ENCODE peak calls at places on chromosomes 11 and 22, in four cellular contexts. E is endothelial cell of umbilical vein; K is astrocyte; C is CD8-positive, alpha-beta memory T cell. H is an unnamed sample.

GRCh38 chr22:42066133-42066761 is 4.4 kb downstream of the NAGA start:
- DNase-seq in C (no peak), E (no peak), K (no peak), H (no peak)

GRCh38 chr11:128687321-128687720 is 6.6 kb upstream of the FLI1 start:
- DNase-seq in E (peak; percentile 19), K (no peak), C (no peak), H (no peak)

GRCh38 chr11:86636275-86636674 is 36.1 kb downstream of the ME3 start:
- DNase-seq in E (no peak), K (no peak), C (no peak), H (no peak)

GRCh38 chr11:11039249-11039965 is 181.6 kb upstream of the ZBED5 start:
- DNase-seq in K (no peak), C (no peak), E (no peak), H (no peak)

GRCh38 chr22:41234815-41235687 is 5.7 kb downstream of the CHADL start:
- DNase-seq in K (no peak), E (no peak), C (no peak), H (no peak)

GRCh38 chr22:22087854-22088657 is 105.5 kb upstream of the TOP3B start:
- DNase-seq in C (no peak), K (no peak), E (no peak), H (no peak)

GRCh38 chr22:41834005-41834975 is 1.4 kb downstream of the SREBF2 start:
- DNase-seq in K (no peak), C (no peak), E (peak; percentile 15), H (no peak)

GRCh38 chr11:63573881-63574855 is 11.0 kb upstream of the PLAAT2 start:
- DNase-seq in K (peak; percentile 55), E (peak; percentile 32), C (peak; percentile 6), H (no peak)

GRCh38 chr11:96278039-96278897 is 64.7 kb downstream of the MAML2 start:
- DNase-seq in C (no peak), K (peak; percentile 76), E (no peak), H (no peak)

GRCh38 chr11:1234054-1234720 is 11.3 kb downstream of the MUC5B start:
- DNase-seq in E (no peak), C (no peak), K (no peak), H (no peak)

GRCh38 chr11:45964911-45965389 is 42.5 kb downstream of the LARGE2 start:
- DNase-seq in K (peak; percentile 49), E (peak; percentile 86), C (peak; percentile 46), H (peak; percentile 69)

GRCh38 chr11:74162688-74163467 is 7.9 kb downstream of the C2CD3 start:
- DNase-seq in E (no peak), C (no peak), K (no peak), H (no peak)

GRCh38 chr11:8709002-8709672 is 26.5 kb downstream of the RPL27A start:
- DNase-seq in E (no peak), C (no peak), K (peak; percentile 98), H (no peak)

GRCh38 chr11:45915446-45915845 is 2.2 kb downstream of the PEX16 start:
- DNase-seq in E (no peak), K (no peak), C (no peak), H (no peak)

GRCh38 chr22:17931400-17931825 is 92.9 kb downstream of the MICAL3 start:
- DNase-seq in E (no peak), C (no peak), K (no peak), H (no peak)

GRCh38 chr22:29055192-29055830 is 6.3 kb downstream of the C22orf31 start:
- DNase-seq in C (no peak), K (no peak), E (no peak), H (no peak)

GRCh38 chr11:15843309-15843857 is 513.0 kb downstream of the SOX6 start:
- DNase-seq in E (peak; percentile 64), K (peak; percentile 60), C (no peak), H (no peak)

GRCh38 chr11:77779935-77780334 is 40.6 kb downstream of the RSF1 start:
- DNase-seq in K (peak; percentile 29), C (no peak), E (peak; percentile 30), H (no peak)

GRCh38 chr22:29003975-29004646 is 57.5 kb downstream of the C22orf31 start:
- DNase-seq in K (no peak), E (no peak), C (no peak), H (no peak)

GRCh38 chr11:83571301-83571700 is 285.1 kb upstream of the CCDC90B start:
- DNase-seq in K (peak; percentile 50), C (no peak), E (no peak), H (no peak)
- H3K27ac ChIP-seq in K (no peak overlapping the region), C (no peak overlapping the region), E (no peak overlapping the region), H (no peak overlapping the region)

DNA sequence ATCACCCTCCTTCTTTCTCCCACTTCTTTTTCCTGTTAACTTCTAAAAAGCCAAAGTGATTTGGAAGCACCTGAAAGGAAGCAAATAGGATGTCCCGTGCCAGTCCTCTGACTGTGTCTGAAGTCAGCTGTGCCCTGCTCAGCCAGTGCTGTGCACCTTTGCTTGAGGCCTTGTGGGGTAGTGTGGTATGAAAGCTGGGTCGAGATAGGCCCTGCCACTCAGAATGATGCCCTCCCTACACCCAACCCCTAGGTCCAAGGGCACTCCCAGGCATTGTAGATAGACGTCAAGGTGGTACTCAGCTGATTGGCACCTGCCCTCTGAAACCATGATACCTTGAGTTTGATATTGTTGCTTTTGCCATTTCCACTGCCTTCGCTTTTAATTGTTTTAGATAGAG is 83.6 kb upstream of the RASSF10 start:
- DNase-seq in C (no peak), E (no peak), K (no peak), H (no peak)
- H3K27ac ChIP-seq in C (no peak overlapping the region), E (no peak overlapping the region), K (no peak overlapping the region), H (no peak overlapping the region)

GRCh38 chr11:68374531-68374930 is 62.1 kb downstream of the LRP5 start:
- DNase-seq in K (no peak), E (no peak), C (no peak), H (no peak)
- H3K27ac ChIP-seq in K (no peak overlapping the region), E (no peak overlapping the region), C (no peak overlapping the region), H (no peak overlapping the region)

DNA sequence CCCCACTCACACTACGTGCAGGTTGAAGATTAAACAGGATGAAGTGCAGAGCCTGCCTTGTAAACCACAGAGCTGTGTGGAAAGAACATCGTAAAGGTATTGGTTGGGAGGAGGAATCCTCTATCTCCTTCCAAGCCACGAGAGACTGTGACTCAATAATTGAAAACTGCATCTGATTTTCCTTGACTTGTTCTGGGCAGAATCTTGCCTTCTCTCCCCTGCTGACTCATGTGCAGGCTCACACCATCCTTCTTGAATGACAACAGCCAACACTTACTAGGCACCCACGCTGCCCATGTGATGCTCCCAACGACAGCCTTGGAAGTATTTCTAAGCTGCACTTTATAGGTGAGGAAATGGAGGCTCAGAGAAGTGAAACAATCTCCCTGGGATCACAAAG is 563.0 kb downstream of the MIAT start:
- DNase-seq in C (no peak), K (peak; percentile 99), E (no peak), H (no peak)
- H3K27ac ChIP-seq in C (no peak overlapping the region), K (peak overlapping the region; percentile 83), E (no peak overlapping the region), H (no peak overlapping the region)

DNA sequence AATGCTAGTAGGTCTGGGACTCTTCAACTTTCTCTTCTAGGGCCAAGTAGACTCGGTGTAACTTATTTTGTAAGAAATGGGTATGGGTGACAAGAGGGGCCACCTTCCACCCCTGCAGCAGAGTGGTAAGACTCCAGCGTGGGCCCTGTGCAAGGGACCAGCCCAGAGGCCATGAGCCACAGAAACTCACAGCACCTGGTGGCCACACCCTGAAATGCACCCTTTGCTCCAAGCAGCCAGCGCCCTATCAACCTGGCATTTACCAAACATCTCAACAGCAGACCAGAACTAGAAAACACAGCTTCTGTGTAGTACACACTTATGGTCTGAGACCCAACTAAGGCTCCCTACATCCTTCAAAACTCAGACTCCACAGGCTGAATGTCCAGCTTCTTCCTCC is 5.7 kb downstream of the CDCA5 start:
- DNase-seq in C (peak; percentile 44), E (peak; percentile 22), K (no peak), H (peak; percentile 84)
- H3K27ac ChIP-seq in C (no peak overlapping the region), E (no peak overlapping the region), K (no peak overlapping the region), H (peak overlapping the region; percentile 53)

GRCh38 chr11:61609000-61609969 is 28.4 kb upstream of the SYT7 start:
- DNase-seq in K (no peak), E (no peak), C (no peak), H (no peak)
- H3K27ac ChIP-seq in K (no peak overlapping the region), E (no peak overlapping the region), C (no peak overlapping the region), H (no peak overlapping the region)

GRCh38 chr11:111387318-111387863 is 8.3 kb upstream of the POU2AF1 start:
- DNase-seq in K (no peak), E (no peak), C (no peak), H (no peak)
- H3K27ac ChIP-seq in K (no peak overlapping the region), E (no peak overlapping the region), C (no peak overlapping the region), H (no peak overlapping the region)

DNA sequence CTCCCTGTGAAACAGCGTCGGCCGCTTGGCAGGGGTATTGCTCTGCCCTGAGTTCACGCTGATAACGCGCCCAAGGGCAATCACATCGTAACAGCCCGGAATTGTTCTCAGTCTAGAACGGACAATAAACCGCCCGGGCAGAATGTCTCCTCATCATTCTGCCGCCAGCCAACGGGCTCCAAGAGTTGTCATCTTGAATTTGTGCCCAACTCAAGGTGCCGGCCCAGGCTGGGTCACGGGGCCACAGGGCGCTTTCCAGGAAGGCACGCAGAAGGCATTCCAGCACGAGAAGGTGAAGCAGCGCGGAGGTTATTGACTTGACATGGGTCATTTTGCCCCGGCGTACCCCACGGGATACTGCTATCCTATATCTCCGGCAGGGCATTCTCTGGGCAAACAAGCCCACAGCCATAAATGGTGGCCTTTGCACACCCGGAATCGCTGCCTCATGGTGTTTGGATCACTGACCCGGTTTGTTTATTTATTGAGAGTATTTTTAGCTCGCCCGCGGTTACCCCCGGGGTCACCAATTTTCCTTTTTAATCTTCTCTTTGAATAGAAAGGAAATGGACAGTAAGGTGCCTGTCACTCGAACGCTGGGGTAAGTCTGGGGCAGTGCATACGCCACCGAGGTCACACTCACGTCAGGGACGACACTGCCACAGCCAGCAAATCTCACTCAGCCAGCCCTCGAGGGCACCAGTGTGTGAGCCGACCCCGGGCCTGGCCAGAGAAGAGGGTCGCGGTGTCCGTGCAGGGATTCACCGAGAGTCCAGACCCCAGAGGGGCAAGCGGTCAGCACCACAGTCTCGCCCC is 72.4 kb upstream of the FGF3 start:
- DNase-seq in E (no peak), K (no peak), C (no peak), H (no peak)
- H3K27ac ChIP-seq in E (no peak overlapping the region), K (no peak overlapping the region), C (no peak overlapping the region), H (no peak overlapping the region)

GRCh38 chr11:122229078-122229477 is 113.1 kb upstream of the BLID start:
- DNase-seq in E (no peak), K (peak; percentile 76), C (no peak), H (no peak)

GRCh38 chr11:122232985-122233384 is 117.0 kb upstream of the BLID start:
- DNase-seq in C (no peak), K (no peak), E (no peak), H (no peak)

GRCh38 chr11:122229611-122230386 is 113.8 kb upstream of the BLID start:
- DNase-seq in C (no peak), E (peak; percentile 89), K (peak; percentile 44), H (no peak)

GRCh38 chr11:122226810-122227379 is 110.9 kb upstream of the BLID start:
- DNase-seq in K (peak; percentile 84), E (no peak), C (no peak), H (no peak)

DNA sequence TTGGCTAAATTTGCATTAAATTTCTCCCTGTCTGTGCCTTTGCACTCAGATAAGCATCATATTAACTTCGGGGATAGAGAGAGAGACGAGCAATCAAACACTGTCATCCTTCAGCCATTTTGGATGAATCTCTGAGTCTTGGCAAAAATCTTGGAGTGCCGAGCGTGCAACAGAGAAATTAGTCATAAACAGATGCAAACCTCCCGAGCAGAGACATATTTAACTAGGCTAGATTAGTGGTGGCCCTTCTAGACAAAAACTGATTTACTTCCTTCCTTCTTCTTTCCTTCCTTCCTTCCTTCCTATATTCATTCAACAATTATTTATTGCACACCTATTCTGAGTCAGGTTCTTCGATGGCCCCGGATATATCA is 114.4 kb upstream of the BLID start:
- DNase-seq in K (peak; percentile 61), E (no peak), C (no peak), H (no peak)
- H3K27ac ChIP-seq in K (no peak overlapping the region), E (peak overlapping the region; percentile 88), C (no peak overlapping the region), H (no peak overlapping the region)

H was measured in CD4-positive, CD25-positive, alpha-beta regulatory T cell.